ENCODE peak calls at places on chromosomes 6 and 20, in four cellular contexts. D, I, O and V are unnamed samples.
A peak's percentile ranks its signal among the peaks of the same experiment; 100 is the strongest.

GRCh38 chr6:134288538-134289203 is 29.2 kb downstream of the SGK1 start:
- DNase-seq in O (no peak), I (peak; percentile 15), D (no peak), V (no peak)

GRCh38 chr6:79525272-79526100 is 11.7 kb downstream of the LCA5 start:
- DNase-seq in I (peak; percentile 66), O (no peak), D (peak; percentile 42), V (no peak)

GRCh38 chr6:11023032-11023431 is 21.1 kb downstream of the ELOVL2 start:
- DNase-seq in O (no peak), I (no peak), D (no peak), V (no peak)

GRCh38 chr20:34037767-34038166 is 44.1 kb downstream of the RALY start:
- DNase-seq in I (peak; percentile 23), O (no peak), D (no peak), V (no peak)

GRCh38 chr6:68059261-68059660 is 575.8 kb upstream of the ADGRB3 start:
- DNase-seq in I (no peak), O (no peak), D (no peak), V (no peak)

GRCh38 chr6:149863596-149863845 is 638 bp downstream of the LRP11 start:
- DNase-seq in O (no peak), D (no peak), I (no peak), V (no peak)

GRCh38 chr6:130625825-130626500 is 201.2 kb upstream of the SMLR1 start:
- DNase-seq in O (no peak), D (no peak), I (peak; percentile 18), V (no peak)

GRCh38 chr20:16367948-16368560 is 205.2 kb downstream of the KIF16B start:
- DNase-seq in D (no peak), I (no peak), O (no peak), V (no peak)

GRCh38 chr6:20058912-20059311 is 153.4 kb downstream of the MBOAT1 start:
- DNase-seq in I (no peak), O (no peak), D (no peak), V (no peak)

GRCh38 chr6:10268661-10269060 is 146.2 kb downstream of the TFAP2A start:
- DNase-seq in D (no peak), O (no peak), I (no peak), V (no peak)

GRCh38 chr6:29009358-29009757 is 4.2 kb upstream of the ZNF311 start:
- DNase-seq in D (no peak), O (no peak), I (no peak), V (no peak)

GRCh38 chr6:87391334-87391733 is 16.4 kb upstream of the CFAP206 start:
- DNase-seq in I (peak; percentile 56), O (no peak), D (no peak), V (no peak)

GRCh38 chr6:10567256-10568041 is 46.3 kb downstream of the GCNT2 start:
- DNase-seq in D (no peak), O (no peak), I (no peak), V (no peak)

GRCh38 chr6:129966125-129966524 is 52.3 kb upstream of the L3MBTL3 start:
- DNase-seq in I (no peak), O (no peak), D (no peak), V (no peak)

GRCh38 chr20:38534756-38535155 is 46.2 kb upstream of the ADIG start:
- DNase-seq in I (no peak), D (no peak), O (no peak), V (no peak)

GRCh38 chr6:108888052-108888451 is 39.8 kb downstream of the ARMC2 start:
- DNase-seq in O (no peak), D (no peak), I (no peak), V (no peak)

GRCh38 chr6:158279615-158280014 is 32.6 kb upstream of the TULP4 start:
- DNase-seq in D (peak; percentile 61), I (no peak), O (no peak), V (no peak)

GRCh38 chr20:42889517-42889916 is 300.2 kb downstream of the PTPRT start:
- DNase-seq in O (no peak), D (no peak), I (no peak), V (no peak)

GRCh38 chr20:4162766-4163165 is 147.4 kb upstream of the RNF24 start:
- DNase-seq in D (no peak), O (no peak), I (no peak), V (no peak)
- H3K4me1 ChIP-seq in D (no peaks in the 10 kb centered on the region), O (no peaks in the 10 kb centered on the region), I (peaks cover 33% of the 10 kb centered on the region), V (peaks cover 9% of the 10 kb centered on the region)

GRCh38 chr6:144053601-144054000 is 41.8 kb downstream of the SF3B5 start:
- DNase-seq in D (no peak), O (no peak), I (no peak), V (no peak)

GRCh38 chr6:144059139-144059538 is 36.2 kb downstream of the SF3B5 start:
- DNase-seq in D (no peak), O (no peak), I (no peak), V (no peak)

GRCh38 chr6:144052488-144052887 is 42.9 kb downstream of the SF3B5 start:
- DNase-seq in O (no peak), D (no peak), I (no peak), V (no peak)

GRCh38 chr6:144055121-144055931 is 40.0 kb downstream of the SF3B5 start:
- DNase-seq in O (peak; percentile 17), D (no peak), I (no peak), V (no peak)
- H3K27ac ChIP-seq in O (peak overlapping the region; percentile 72), D (no peak overlapping the region), I (no peak overlapping the region), V (no peak overlapping the region)

GRCh38 chr6:46652232-46652602 is 401 bp downstream of the CYP39A1 start:
- DNase-seq in O (no peak), D (no peak), I (peak; percentile 5), V (no peak)

GRCh38 chr6:46651766-46652165 is 852 bp downstream of the CYP39A1 start:
- DNase-seq in O (no peak), I (no peak), D (no peak), V (no peak)

GRCh38 chr6:46653439-46653942 is 716 bp downstream of the SLC25A27 start:
- DNase-seq in I (no peak), O (no peak), D (no peak), V (no peak)

GRCh38 chr6:46651006-46651405 is 1.6 kb downstream of the CYP39A1 start:
- DNase-seq in O (no peak), D (no peak), I (no peak), V (no peak)

GRCh38 chr6:46652603-46653438 is at the start of the genes CYP39A1 and SLC25A27:
- DNase-seq in O (peak; percentile 51), D (peak; percentile 90), I (peak; percentile 96), V (peak; percentile 95)
- H3K4me1 ChIP-seq in O (peaks cover 15% of the 10 kb centered on the region), D (no peaks in the 10 kb centered on the region), I (no peaks in the 10 kb centered on the region), V (peaks cover 15% of the 10 kb centered on the region)

DNA sequence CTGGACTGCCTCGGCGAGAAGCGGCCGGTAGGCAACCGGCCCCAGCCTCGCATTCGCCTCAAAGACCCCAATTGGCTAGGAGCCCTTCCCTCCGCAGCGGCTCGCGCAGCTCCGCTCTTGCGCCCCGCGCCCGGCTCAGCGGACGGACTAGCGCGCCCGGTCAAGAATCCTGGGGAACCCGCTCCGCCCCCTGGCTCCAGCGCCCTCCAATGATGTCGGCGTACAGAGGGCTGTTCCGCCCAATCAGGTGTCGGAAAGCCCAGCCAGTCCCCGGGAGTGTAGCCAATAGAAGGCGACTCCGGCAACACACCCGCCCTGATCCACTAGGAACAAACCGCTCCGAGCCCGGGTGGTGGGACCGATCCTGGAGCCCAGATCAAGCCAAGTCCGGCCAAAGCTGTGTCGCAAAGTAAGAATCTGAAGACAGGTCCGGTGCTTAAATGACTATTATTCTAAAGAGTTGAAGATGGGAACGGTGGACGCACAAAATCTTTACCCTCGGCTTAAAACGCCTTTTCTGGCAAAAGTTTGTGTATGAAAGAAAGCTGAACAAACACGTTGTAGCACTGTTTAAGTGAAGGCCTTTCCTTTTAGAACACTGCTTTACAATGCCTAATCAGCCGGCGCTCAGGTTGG is 132.2 kb downstream of the OGFRL1 start:
- DNase-seq in O (no peak), I (peak; percentile 97), D (peak; percentile 96), V (peak; percentile 96)
- H3K27ac ChIP-seq in O (no peak overlapping the region), I (peak overlapping the region; percentile 68), D (peak overlapping the region; percentile 86), V (peak overlapping the region; percentile 94)

DNA sequence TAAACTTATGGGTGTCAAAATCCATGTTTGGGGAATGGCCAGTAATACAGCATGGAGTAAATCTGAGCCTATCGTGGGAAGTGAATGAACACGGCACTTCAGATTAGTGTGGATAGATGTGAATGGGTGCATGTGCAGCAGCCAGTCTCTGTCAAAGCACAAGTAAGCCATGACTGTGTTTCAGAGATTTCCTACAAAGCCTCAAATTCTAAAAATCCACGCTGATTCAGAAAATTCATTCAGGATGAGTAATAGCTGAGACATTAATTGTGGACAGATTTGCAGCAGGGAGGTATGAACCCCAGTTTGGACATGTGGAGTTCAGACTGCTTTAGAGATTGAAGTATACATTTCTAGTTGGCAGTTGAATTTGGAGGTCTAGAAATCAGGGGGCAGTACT is 115.1 kb downstream of the QKI start:
- DNase-seq in O (no peak), I (peak; percentile 8), D (no peak), V (no peak)
- H3K4me1 ChIP-seq in O (peaks cover 4% of the 10 kb centered on the region), I (peaks cover 20% of the 10 kb centered on the region), D (peaks cover 17% of the 10 kb centered on the region), V (peaks cover 31% of the 10 kb centered on the region)

DNA sequence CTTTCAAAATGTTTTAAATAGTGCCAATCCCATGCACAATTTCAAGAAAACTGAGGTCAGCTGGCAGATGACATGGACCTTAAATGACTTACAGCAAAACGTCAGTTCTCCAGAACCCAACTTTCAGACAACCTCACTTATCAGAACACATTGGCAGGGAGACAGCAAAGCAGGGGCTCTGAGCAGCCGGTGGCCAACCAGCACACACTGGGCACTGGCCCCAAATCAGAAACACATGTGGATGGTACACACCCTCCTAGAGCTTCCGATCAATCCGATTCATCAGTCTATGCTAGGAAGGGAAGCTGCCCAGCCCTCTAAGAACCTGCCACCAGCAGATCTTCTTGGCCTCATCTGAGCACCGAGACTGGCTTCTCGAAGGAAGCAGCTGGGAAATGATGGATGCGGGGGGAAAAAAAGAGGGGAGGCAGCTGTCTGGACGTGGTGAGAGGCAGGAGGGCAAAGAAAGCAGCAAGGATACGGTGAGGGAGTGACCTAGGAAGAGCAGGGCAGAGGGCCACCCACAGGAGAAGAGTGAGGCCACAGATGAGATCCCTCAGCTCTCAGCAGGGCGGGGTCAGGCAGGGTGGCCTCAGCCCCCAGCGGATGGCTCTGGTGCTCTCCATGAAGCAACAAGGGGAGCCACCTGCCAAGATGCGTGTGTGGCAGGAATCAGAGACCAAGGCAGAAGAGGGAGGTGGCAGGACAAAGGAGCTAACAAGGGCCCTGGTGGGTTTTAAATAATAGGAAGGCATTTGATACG is 32.9 kb downstream of the TAF4 start:
- DNase-seq in I (no peak), O (no peak), D (no peak), V (no peak)
- H3K27ac ChIP-seq in I (no peak overlapping the region), O (no peak overlapping the region), D (no peak overlapping the region), V (no peak overlapping the region)